ENCODE peak calls at places on chromosomes 2 and 18, in four cellular contexts. C, O, R and S are unnamed samples.

GRCh38 chr2:235836416-235837042 is 331.7 kb downstream of the GBX2 start:
- DNase-seq in O (no peak), C (no peak), R (no peak), S (no peak)

GRCh38 chr2:19669605-19670004 is 232.2 kb downstream of the TTC32 start:
- DNase-seq in O (no peak), R (no peak), C (no peak), S (no peak)

GRCh38 chr18:33275843-33276242 is 164.7 kb downstream of the CCDC178 start:
- DNase-seq in C (no peak), O (no peak), R (no peak), S (no peak)

GRCh38 chr2:207505728-207506127 is 24.0 kb upstream of the CREB1 start:
- DNase-seq in C (no peak), O (no peak), R (no peak), S (no peak)

GRCh38 chr2:47019532-47019931 is 103.9 kb upstream of the MCFD2 start:
- DNase-seq in O (no peak), C (no peak), R (no peak), S (no peak)

GRCh38 chr2:126886201-126886905 is 12.3 kb upstream of the TEX51 start:
- DNase-seq in C (no peak), O (no peak), R (peak; percentile 80), S (peak; percentile 73)

GRCh38 chr2:43776317-43776716 is 2.5 kb downstream of the DYNC2LI1 start:
- DNase-seq in C (no peak), R (no peak), O (no peak), S (no peak)

GRCh38 chr18:49784427-49785185 is 28.7 kb downstream of the ACAA2 start:
- DNase-seq in C (no peak), R (no peak), O (no peak), S (no peak)

GRCh38 chr2:3643371-3644245 is 14.4 kb upstream of the ALLC start:
- DNase-seq in R (no peak), C (no peak), O (no peak), S (no peak)

GRCh38 chr2:17416891-17417391 is 101.3 kb downstream of the RAD51AP2 start:
- DNase-seq in C (no peak), R (no peak), O (no peak), S (no peak)

GRCh38 chr2:231378028-231378722 is 17.3 kb upstream of the B3GNT7 start:
- DNase-seq in C (no peak), R (no peak), O (no peak), S (no peak)

GRCh38 chr2:177051278-177051677 is 161.3 kb upstream of the HNRNPA3 start:
- DNase-seq in O (no peak), R (no peak), C (no peak), S (no peak)

GRCh38 chr2:132416996-132417395 is 391 bp downstream of the GPR39 start:
- DNase-seq in C (no peak), O (no peak), R (no peak), S (no peak)

GRCh38 chr2:73238149-73238548 is 4.0 kb downstream of the CCT7 start:
- DNase-seq in C (no peak), O (no peak), R (no peak), S (no peak)

GRCh38 chr2:73238976-73239375 is 4.9 kb downstream of the CCT7 start:
- DNase-seq in C (no peak), O (no peak), R (no peak), S (no peak)

GRCh38 chr2:73237168-73237567 is 3.1 kb downstream of the CCT7 start:
- DNase-seq in R (no peak), O (no peak), C (no peak), S (no peak)

GRCh38 chr2:73243884-73244570 is 9.9 kb downstream of the CCT7 start:
- DNase-seq in C (no peak), O (no peak), R (no peak), S (no peak)

GRCh38 chr2:73239776-73240175 is 5.7 kb downstream of the CCT7 start:
- DNase-seq in C (no peak), R (no peak), O (no peak), S (no peak)
- H3K4me3 ChIP-seq in C (no peak overlapping the region), R (no peak overlapping the region), O (no peak overlapping the region), S (no peak overlapping the region)

DNA sequence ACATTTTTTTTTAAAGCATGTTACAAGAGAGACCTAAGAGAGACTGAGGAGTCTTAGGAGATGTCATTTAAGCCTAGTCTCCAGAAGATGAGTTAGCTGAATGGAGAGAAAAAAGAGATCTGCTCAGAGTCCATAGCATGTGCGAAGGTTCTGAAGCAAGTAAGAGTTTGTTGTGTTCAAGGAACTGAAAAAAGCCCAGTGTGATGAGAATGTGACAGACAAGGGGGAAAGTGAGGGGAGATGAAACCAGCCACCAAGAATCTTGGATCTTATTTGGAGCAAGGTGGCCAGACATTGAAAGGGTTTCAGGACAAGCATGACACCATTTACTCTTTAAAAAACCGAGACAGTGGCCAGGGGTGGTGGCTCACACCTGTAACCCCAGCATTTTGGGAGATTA is 5.2 kb upstream of the MOB1A start:
- DNase-seq in O (no peak), C (no peak), R (no peak), S (no peak)
- H3K4me1 ChIP-seq in O (peaks cover 4% of the 10 kb centered on the region), C (no peaks in the 10 kb centered on the region), R (no peaks in the 10 kb centered on the region), S (no peaks in the 10 kb centered on the region)

GRCh38 chr2:85757860-85758259 is 4.1 kb downstream of the ATOH8 start:
- DNase-seq in O (no peak), R (no peak), C (no peak), S (no peak)

GRCh38 chr2:85760371-85760770 is 6.6 kb downstream of the ATOH8 start:
- DNase-seq in R (no peak), O (no peak), C (no peak), S (no peak)

GRCh38 chr2:85758361-85759256 is 4.8 kb downstream of the ATOH8 start:
- DNase-seq in C (no peak), O (no peak), R (peak; percentile 59), S (peak; percentile 62)

GRCh38 chr2:85760872-85761271 is 7.1 kb downstream of the ATOH8 start:
- DNase-seq in R (no peak), O (no peak), C (no peak), S (no peak)

GRCh38 chr2:85759257-85759613 is 5.4 kb downstream of the ATOH8 start:
- DNase-seq in R (no peak), C (no peak), O (no peak), S (no peak)
- H3K4me3 ChIP-seq in R (no peak overlapping the region), C (no peak overlapping the region), O (no peak overlapping the region), S (no peak overlapping the region)

GRCh38 chr18:57801379-57802165 is 1.5 kb downstream of the ATP8B1 start:
- DNase-seq in R (no peak), O (no peak), C (no peak), S (no peak)
- H3K4me1 ChIP-seq in R (peaks cover 46% of the 10 kb centered on the region), O (no peaks in the 10 kb centered on the region), C (peaks cover 9% of the 10 kb centered on the region), S (peaks cover 1% of the 10 kb centered on the region)

GRCh38 chr2:148221166-148221565 is 200.3 kb downstream of the MBD5 start:
- DNase-seq in R (no peak), O (no peak), C (no peak), S (no peak)

GRCh38 chr2:148221926-148222325 is 201.0 kb downstream of the MBD5 start:
- DNase-seq in R (no peak), C (no peak), O (no peak), S (no peak)

DNA sequence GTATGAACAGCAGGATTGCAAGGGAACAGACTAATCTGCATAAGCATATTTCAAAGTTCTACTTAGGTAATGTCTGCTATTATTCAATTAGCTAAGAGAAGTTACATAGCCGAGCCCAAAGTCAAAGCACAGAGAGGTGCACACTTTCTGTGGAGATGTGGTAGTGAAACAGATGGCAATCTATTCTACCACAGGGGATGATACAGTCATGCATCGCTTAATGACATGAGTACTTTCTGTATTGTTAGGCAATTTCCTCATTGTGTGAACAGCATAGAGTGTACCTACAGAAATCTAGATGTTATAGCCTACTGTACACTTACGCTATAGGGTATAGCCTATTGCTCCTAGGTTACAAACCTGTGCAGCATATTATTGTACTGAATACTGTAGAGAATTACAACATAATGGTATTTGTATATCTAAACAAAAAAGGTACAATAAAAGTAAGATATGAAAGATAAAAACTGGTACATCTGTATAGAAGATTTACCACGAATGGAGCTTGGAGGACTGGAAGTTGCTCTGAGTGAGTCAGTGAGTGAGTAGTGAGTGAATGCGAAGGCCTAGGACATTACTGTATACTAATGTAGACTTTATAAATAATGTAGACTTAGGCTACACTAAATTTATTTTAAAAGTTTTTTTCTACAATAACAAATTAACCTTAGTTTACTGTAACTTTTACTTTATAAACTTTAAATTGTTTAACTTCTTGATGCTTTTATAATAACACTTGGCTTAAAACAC is 197.6 kb downstream of the MBD5 start:
- DNase-seq in O (no peak), C (no peak), R (no peak), S (no peak)
- H3K4me3 ChIP-seq in O (no peak overlapping the region), C (no peak overlapping the region), R (no peak overlapping the region), S (no peak overlapping the region)

GRCh38 chr2:96531366-96531765 is 5.2 kb upstream of the ARID5A start:
- DNase-seq in R (no peak), O (no peak), C (no peak), S (no peak)
- H3K4me1 ChIP-seq in R (peaks cover 97% of the 10 kb centered on the region), O (peaks cover 55% of the 10 kb centered on the region), C (peaks cover 49% of the 10 kb centered on the region), S (no peaks in the 10 kb centered on the region)